ENCODE peak calls at places on chromosome 9, in four cellular contexts. R, P, K and A are unnamed samples.

GRCh38 chr9:99031994-99032393 is 72.9 kb upstream of the TGFBR1 start:
- DNase-seq in R (no peak), P (no peak), K (no peak), A (no peak)

GRCh38 chr9:89720721-89721660 is 116.2 kb downstream of the GADD45G start:
- DNase-seq in K (no peak), R (no peak), P (no peak), A (no peak)

GRCh38 chr9:16312962-16313546 is 557.4 kb downstream of the BNC2 start:
- DNase-seq in K (no peak), P (no peak), R (no peak), A (no peak)

GRCh38 chr9:109735796-109736195 is 44.2 kb upstream of the PALM2AKAP2 start:
- DNase-seq in P (no peak), K (no peak), R (no peak), A (no peak)

GRCh38 chr9:37923121-37923795 is 19.3 kb upstream of the SLC25A51 start:
- DNase-seq in K (peak; percentile 32), R (no peak), P (peak; percentile 36), A (no peak)

GRCh38 chr9:131530546-131530929 is 525 bp downstream of the UCK1 start:
- DNase-seq in P (no peak), R (peak; percentile 40), K (peak; percentile 86), A (peak; percentile 47)

GRCh38 chr9:77839459-77840140 is 191.5 kb upstream of the GNA14 start:
- DNase-seq in R (peak; percentile 77), K (no peak), P (no peak), A (no peak)

GRCh38 chr9:116816484-116816883 is 129.4 kb downstream of the TRIM32 start:
- DNase-seq in R (no peak), P (no peak), K (no peak), A (no peak)

GRCh38 chr9:98654247-98654646 is 54.5 kb downstream of the GABBR2 start:
- DNase-seq in K (no peak), P (no peak), R (no peak), A (no peak)

GRCh38 chr9:6414291-6414690 is 1.3 kb downstream of the UHRF2 start:
- DNase-seq in K (no peak), R (no peak), P (no peak), A (no peak)

GRCh38 chr9:121949364-121949763 is 143.7 kb downstream of the TTLL11 start:
- DNase-seq in R (no peak), P (no peak), K (no peak), A (no peak)

GRCh38 chr9:122347348-122348287 is 23.2 kb upstream of the PTGS1 start:
- DNase-seq in R (peak; percentile 50), P (no peak), K (peak; percentile 41), A (no peak)

DNA sequence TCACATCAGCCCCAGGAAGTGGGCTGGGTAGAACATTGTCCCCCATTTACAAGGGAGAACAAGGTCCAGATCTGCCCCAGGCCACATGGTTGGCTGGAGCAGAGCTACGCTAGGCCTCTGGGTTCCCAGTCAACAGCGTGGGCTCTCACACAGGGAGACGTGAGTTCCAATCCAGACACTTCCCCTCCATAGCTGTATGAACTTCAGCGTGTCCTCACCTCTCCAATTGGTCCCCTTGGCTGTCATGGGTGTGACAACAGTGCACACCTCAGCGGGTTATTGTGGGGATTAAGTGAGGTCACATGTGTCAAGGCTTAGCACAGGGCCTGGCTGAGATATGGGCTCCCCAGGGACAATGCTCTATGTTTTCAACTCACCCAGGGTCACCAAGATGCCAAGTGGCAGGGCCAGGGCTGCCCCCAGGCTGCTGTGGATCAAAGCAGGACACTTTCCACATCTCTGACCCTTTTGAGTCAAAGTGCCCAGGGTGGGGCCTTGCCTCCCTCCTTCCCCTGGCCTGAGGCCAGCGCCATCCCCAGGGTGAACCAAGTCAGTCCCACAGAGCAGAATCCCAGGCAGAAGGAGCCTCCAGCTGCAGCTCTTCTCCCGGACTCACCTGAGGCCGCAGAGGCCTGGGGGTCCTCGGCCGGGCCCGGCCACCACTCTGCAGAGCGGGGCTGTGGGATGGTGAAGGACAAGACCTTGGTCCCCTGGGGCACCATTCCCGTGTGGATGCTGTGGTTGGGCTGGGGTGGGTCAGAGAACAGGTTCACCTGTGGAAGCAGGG is 19.8 kb downstream of the AKNA start:
- DNase-seq in K (peak; percentile 84), P (no peak), R (no peak), A (no peak)
- H3K4me1 ChIP-seq in K (peaks cover 90% of the 10 kb centered on the region), P (peaks cover 97% of the 10 kb centered on the region), R (peaks cover 21% of the 10 kb centered on the region), A (peaks cover 40% of the 10 kb centered on the region)

GRCh38 chr9:83219924-83220438 is 157.0 kb upstream of the RASEF start:
- DNase-seq in R (no peak), P (no peak), K (no peak), A (no peak)
- TF ChIP-seq CTCF in R (no peak), P (peak; percentile 0), K (no peak), A (no peak)

DNA sequence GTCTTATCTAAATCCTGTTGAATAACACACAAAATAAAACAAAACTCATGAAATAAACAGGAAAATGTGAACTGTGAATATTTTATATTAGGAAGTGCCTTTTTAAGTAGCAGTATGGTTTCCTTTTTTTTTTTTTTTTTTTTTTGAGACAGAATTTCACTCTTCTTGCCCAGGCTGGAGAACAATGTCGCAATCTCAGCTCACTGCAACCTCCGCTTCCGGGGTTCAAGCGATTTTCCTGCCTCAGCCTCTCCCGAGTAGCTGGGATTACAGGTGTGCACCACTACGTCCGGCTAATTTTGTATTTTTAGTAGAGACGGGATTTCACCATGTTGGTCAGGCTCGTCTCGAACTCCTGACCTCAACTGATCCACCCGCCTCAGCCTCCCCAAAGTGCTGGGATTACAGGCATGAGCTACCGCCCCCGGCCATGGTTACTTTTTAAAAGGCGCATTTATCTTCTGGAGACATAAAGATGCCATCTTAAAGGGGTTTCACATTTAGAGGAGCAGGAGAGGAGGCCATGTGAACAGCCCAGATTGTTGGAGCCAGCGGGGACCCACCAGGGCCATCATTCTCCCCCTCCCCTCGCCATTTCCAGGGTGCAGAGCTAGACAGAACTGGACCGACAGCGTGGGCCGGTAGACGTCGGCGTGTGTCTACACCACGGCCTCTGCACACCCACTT is 64.1 kb downstream of the ROR2 start:
- DNase-seq in K (peak; percentile 9), P (no peak), R (no peak), A (no peak)
- H3K4me1 ChIP-seq in K (no peaks in the 10 kb centered on the region), P (peaks cover 4% of the 10 kb centered on the region), R (no peaks in the 10 kb centered on the region), A (no peaks in the 10 kb centered on the region)

GRCh38 chr9:95116002-95116819 is 201.3 kb downstream of the FANCC start:
- DNase-seq in R (peak; percentile 47), K (no peak), P (no peak), A (no peak)
- TF ChIP-seq CTCF in R (peak; percentile 30), K (no peak), P (peak; percentile 16), A (peak; percentile 6)

GRCh38 chr9:69198526-69199250 is 24.6 kb downstream of the TJP2 start:
- DNase-seq in P (no peak), K (no peak), R (no peak), A (no peak)
- H3K4me1 ChIP-seq in P (peaks cover 28% of the 10 kb centered on the region), K (no peaks in the 10 kb centered on the region), R (no peaks in the 10 kb centered on the region), A (no peaks in the 10 kb centered on the region)

DNA sequence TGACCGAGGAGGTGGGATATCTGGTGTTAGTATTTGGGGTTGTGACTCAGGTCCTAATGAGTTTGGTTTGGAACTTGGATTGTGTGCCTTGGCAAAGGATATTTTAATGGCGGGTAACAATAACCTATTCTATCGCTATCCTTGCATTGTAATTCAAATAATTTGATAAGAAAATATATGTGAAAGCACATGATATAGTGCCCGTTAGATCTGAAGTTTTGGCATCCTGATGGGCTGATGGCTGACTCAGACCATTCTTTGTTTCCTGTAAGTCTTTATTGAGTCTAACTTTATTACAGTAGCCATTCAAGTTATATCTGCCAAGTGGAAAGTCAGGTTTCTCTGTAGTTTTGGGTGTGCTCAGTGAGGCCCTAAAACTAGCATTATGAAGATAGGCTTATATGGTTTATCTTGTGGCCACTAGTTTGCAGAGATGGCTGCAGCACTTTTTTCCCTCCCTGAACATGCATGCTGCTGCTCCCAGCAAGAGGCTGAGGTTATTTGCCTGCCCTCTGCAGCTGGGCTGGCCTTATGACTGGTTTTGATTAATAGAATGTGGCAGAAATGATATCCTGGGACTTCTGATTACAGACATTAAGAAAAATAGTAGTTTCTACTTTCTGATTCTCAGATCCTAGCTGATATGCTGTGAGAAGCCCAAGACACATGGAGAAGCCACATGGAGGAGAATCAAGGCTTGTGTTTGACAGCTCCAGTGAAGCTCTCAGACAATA is 46.6 kb downstream of the CFAP95 start:
- DNase-seq in R (no peak), K (no peak), P (no peak), A (no peak)
- TF ChIP-seq CTCF in R (no peak), K (no peak), P (no peak), A (no peak)

GRCh38 chr9:133582501-133583045 is 26.6 kb downstream of the FAM163B start:
- DNase-seq in P (peak; percentile 46), R (no peak), K (no peak), A (no peak)
- H3K4me1 ChIP-seq in P (no peaks in the 10 kb centered on the region), R (no peaks in the 10 kb centered on the region), K (no peaks in the 10 kb centered on the region), A (no peaks in the 10 kb centered on the region)

GRCh38 chr9:1434082-1434481 is 383.9 kb downstream of the DMRT2 start:
- DNase-seq in K (no peak), R (no peak), P (no peak), A (no peak)
- TF ChIP-seq CTCF in K (no peak), R (no peak), P (no peak), A (no peak)

GRCh38 chr9:34492051-34492450 is 30.7 kb downstream of the ENHO start:
- DNase-seq in K (no peak), P (no peak), R (peak; percentile 13), A (no peak)

GRCh38 chr9:34499101-34499500 is 23.7 kb downstream of the ENHO start:
- DNase-seq in R (no peak), P (no peak), K (no peak), A (no peak)

GRCh38 chr9:34498511-34498910 is 24.3 kb downstream of the ENHO start:
- DNase-seq in R (no peak), K (peak; percentile 32), P (no peak), A (no peak)

GRCh38 chr9:34493972-34494535 is 28.7 kb downstream of the ENHO start:
- DNase-seq in R (peak; percentile 19), K (peak; percentile 15), P (no peak), A (no peak)

GRCh38 chr9:34496149-34496712 is 26.6 kb downstream of the ENHO start:
- DNase-seq in K (no peak), P (no peak), R (no peak), A (no peak)
- H3K4me1 ChIP-seq in K (no peaks in the 10 kb centered on the region), P (no peaks in the 10 kb centered on the region), R (no peaks in the 10 kb centered on the region), A (no peaks in the 10 kb centered on the region)

DNA sequence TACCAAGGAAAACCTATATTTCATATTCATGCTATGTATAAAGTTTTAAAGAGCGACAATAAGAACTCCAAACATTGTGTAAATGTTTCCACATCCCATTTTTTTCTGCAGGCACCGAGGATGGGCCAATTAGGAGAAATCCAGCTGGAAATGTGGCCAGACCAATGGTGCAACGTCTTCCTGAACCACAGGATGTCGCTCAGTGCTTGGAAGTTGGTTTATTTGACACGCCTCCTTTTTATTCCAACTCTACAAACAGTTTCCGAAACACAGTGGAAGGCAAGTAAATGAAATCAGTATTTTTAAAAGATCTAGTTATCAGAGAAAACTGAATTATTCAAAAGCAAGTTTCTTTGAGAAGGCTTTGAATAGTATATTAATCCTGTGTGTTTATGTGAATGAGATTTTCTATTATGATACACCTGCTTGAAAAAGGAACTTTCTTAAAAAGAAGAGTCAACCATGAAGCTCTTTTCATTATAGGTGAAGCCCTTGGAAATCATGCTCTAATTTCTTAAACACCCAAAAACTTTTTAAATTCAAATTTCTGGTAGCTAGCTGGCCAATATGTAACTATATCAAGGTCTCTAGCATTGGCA is 9.1 kb downstream of the TYRP1 start:
- DNase-seq in K (no peak), P (no peak), R (peak; percentile 72), A (peak; percentile 50)
- TF ChIP-seq CTCF in K (peak; percentile 23), P (peak; percentile 24), R (peak; percentile 84), A (peak; percentile 50)